ENCODE peak calls at places on chromosome 17, in seven cellular contexts. F is ascending aorta; L is T-helper 1 cell; W is cardiac septum; O is WTC11; J is GOT3; Q is naive thymus-derived CD4-positive, alpha-beta T cell. D is an unnamed sample.

GRCh38 chr17:56440391-56440790 is 153.1 kb upstream of the NOG start:
- DNase-seq in J (no peak), F (no peak), L (no peak), W (no peak), Q (no peak), O (no peak), D (no peak)

GRCh38 chr17:12568358-12569251 is 97.1 kb upstream of the MYOCD start:
- DNase-seq in Q (no peak), L (no peak), W (no peak), J (no peak), F (no peak), O (no peak), D (no peak)

GRCh38 chr17:78806451-78806850 is 24.4 kb upstream of the CYTH1 start:
- DNase-seq in J (no peak), F (no peak), W (no peak), Q (no peak), L (peak; percentile 56), O (no peak), D (no peak)

GRCh38 chr17:61340431-61340830 is 59.2 kb upstream of the TBX2 start:
- DNase-seq in J (no peak), Q (no peak), L (no peak), F (no peak), W (no peak), O (no peak), D (no peak)

GRCh38 chr17:692116-692515 is 22.5 kb downstream of the VPS53 start:
- DNase-seq in F (no peak), J (no peak), L (no peak), Q (no peak), O (no peak), W (no peak), D (no peak)

GRCh38 chr17:27778193-27778592 is 22.1 kb downstream of the NOS2 start:
- DNase-seq in F (no peak), W (no peak), J (no peak), Q (no peak), L (no peak), O (no peak), D (no peak)

GRCh38 chr17:78223765-78224164 is 7.7 kb upstream of the TMEM235 start:
- DNase-seq in O (no peak), Q (no peak), F (no peak), J (no peak), L (no peak), W (no peak), D (no peak)

GRCh38 chr17:50043290-50044148 is 12.4 kb upstream of the ITGA3 start:
- DNase-seq in O (no peak), W (peak; percentile 78), J (no peak), L (no peak), F (no peak), Q (no peak), D (no peak)

GRCh38 chr17:56110463-56111138 is 42.7 kb upstream of the ANKFN1 start:
- DNase-seq in O (no peak), Q (no peak), F (no peak), J (no peak), W (no peak), L (no peak), D (no peak)

GRCh38 chr17:3531266-3532101 is 26.1 kb downstream of the TRPV3 start:
- DNase-seq in O (no peak), Q (no peak), L (no peak), W (peak; percentile 76), J (no peak), F (no peak), D (no peak)

GRCh38 chr17:63780507-63780906 is 6.5 kb downstream of the DDX42 start:
- DNase-seq in J (no peak), L (no peak), Q (no peak), F (no peak), W (no peak), O (no peak), D (no peak)

GRCh38 chr17:38674013-38674748 is 576 bp downstream of the EPOP start:
- DNase-seq in W (no peak), F (no peak), J (no peak), Q (peak; percentile 35), L (no peak), O (peak; percentile 41), D (no peak)

GRCh38 chr17:82933911-82934310 is 94.1 kb upstream of the ZNF750 start:
- DNase-seq in F (no peak), J (no peak), L (no peak), Q (no peak), W (peak; percentile 41), O (peak; percentile 23), D (no peak)

GRCh38 chr17:31695456-31696090 is 163.5 kb downstream of the COPRS start:
- DNase-seq in O (no peak), W (no peak), F (no peak), J (no peak), L (no peak), Q (no peak), D (no peak)

GRCh38 chr17:8144401-8145295 is 7.6 kb downstream of the PER1 start:
- DNase-seq in J (no peak), W (no peak), L (no peak), Q (no peak), O (no peak), F (no peak), D (no peak)

GRCh38 chr17:52376137-52376536 is 217.6 kb upstream of the CA10 start:
- DNase-seq in Q (no peak), L (no peak), J (no peak), W (no peak), F (no peak), O (peak; percentile 10), D (no peak)

GRCh38 chr17:82294086-82294773 is 20.7 kb upstream of the CSNK1D start:
- DNase-seq in F (no peak), J (no peak), W (no peak), Q (no peak), O (no peak), L (no peak), D (no peak)

GRCh38 chr17:37752482-37752881 is 7.6 kb upstream of the HNF1B start:
- DNase-seq in L (no peak), J (no peak), Q (no peak), O (no peak), F (no peak), W (no peak), D (no peak)

GRCh38 chr17:47363171-47363570 is 39.4 kb downstream of the EFCAB13 start:
- DNase-seq in O (no peak), F (no peak), W (no peak), Q (no peak), L (no peak), J (no peak), D (no peak)

GRCh38 chr17:73342057-73342522 is 30.3 kb upstream of the CDC42EP4 start:
- DNase-seq in O (peak; percentile 75), L (no peak), W (peak; percentile 84), F (peak; percentile 55), J (no peak), Q (no peak), D (no peak)

GRCh38 chr17:78366109-78366848 is 6.4 kb upstream of the SOCS3 start:
- DNase-seq in J (no peak), L (no peak), O (peak; percentile 40), Q (no peak), W (no peak), F (no peak), D (no peak)

GRCh38 chr17:81867123-81867951 is 3.8 kb downstream of the ARHGDIA start:
- DNase-seq in O (peak; percentile 39), Q (peak; percentile 38), L (no peak), J (no peak), F (no peak), W (no peak), D (no peak)

GRCh38 chr17:45073414-45074070 is 12.4 kb downstream of the NMT1 start:
- DNase-seq in J (no peak), O (no peak), W (no peak), L (no peak), Q (no peak), F (no peak), D (no peak)

D was measured in smooth muscle cell of the brain vasculature.